ENCODE peak calls at places on chromosomes 12 and 14, in eight cellular contexts. F is breast epithelium, V is MM.1S, G is esophagus muscularis mucosa, L is testis, K is heart left ventricle, E is HepG2, Y is psoas muscle. D is an unnamed sample. For H3K9me3, the result is how much of the 10 kb centered on the place peaks cover.

GRCh38 chr14:57686317-57686716 is 179.6 kb downstream of the SLC35F4 start:
- DNase-seq in K (no peak), L (no peak), E (no peak), V (no peak), G (no peak), F (no peak), Y (no peak), D (no peak)

GRCh38 chr12:108773798-108774788 is 42.8 kb upstream of the CORO1C start:
- DNase-seq in G (peak), L (peak), F (peak), V (no peak), E (peak), K (peak), Y (peak), D (no peak)

GRCh38 chr14:80781968-80782367 is 159.6 kb downstream of the CEP128 start:
- DNase-seq in K (no peak), Y (no peak), F (no peak), V (no peak), G (no peak), L (no peak), E (no peak), D (no peak)

GRCh38 chr14:61525293-61526011 is 169.9 kb upstream of the HIF1A start:
- DNase-seq in V (peak), G (no peak), E (no peak), K (peak), Y (peak), L (peak), F (peak), D (no peak)

GRCh38 chr12:7019043-7019569 is 830 bp upstream of the LPCAT3 start:
- DNase-seq in L (no peak), K (no peak), G (no peak), Y (no peak), F (no peak), E (no peak), V (no peak), D (no peak)

GRCh38 chr12:47636908-47637780 is 68.7 kb downstream of the RPAP3 start:
- DNase-seq in F (no peak), L (peak), G (no peak), E (peak), Y (no peak), K (no peak), V (peak), D (no peak)

GRCh38 chr12:73867147-73867546 is 670.5 kb upstream of the ATXN7L3B start:
- DNase-seq in V (no peak), K (no peak), Y (no peak), F (no peak), E (no peak), G (no peak), L (no peak), D (no peak)

GRCh38 chr12:83074495-83074894 is 387.8 kb downstream of the TMTC2 start:
- DNase-seq in V (no peak), Y (no peak), F (no peak), L (no peak), K (no peak), E (no peak), G (no peak), D (no peak)

GRCh38 chr14:71296184-71296583 is 388.9 kb downstream of the PCNX1 start:
- DNase-seq in K (no peak), L (no peak), V (no peak), G (no peak), F (no peak), E (no peak), Y (no peak), D (no peak)

GRCh38 chr12:95789126-95790024 is 1.2 kb downstream of the NTN4 start:
- DNase-seq in Y (peak), E (no peak), L (peak), G (no peak), F (peak), V (no peak), K (peak), D (no peak)

GRCh38 chr12:110677206-110677911 is 11.6 kb downstream of the HVCN1 start:
- DNase-seq in L (no peak), F (no peak), Y (no peak), G (no peak), V (peak), K (peak), E (no peak), D (no peak)

GRCh38 chr14:20262642-20263128 is 23.6 kb downstream of the OR11H4 start:
- DNase-seq in F (no peak), L (no peak), Y (no peak), K (no peak), G (no peak), V (no peak), E (no peak), D (no peak)

GRCh38 chr14:63901434-63902085 is 48.8 kb downstream of the SYNE2 start:
- DNase-seq in Y (no peak), L (no peak), F (no peak), G (no peak), V (no peak), E (no peak), K (no peak), D (no peak)

GRCh38 chr14:45201908-45202307 is 51.1 kb downstream of the MIS18BP1 start:
- DNase-seq in Y (no peak), K (no peak), V (peak), G (no peak), E (peak), F (no peak), L (peak), D (no peak)

GRCh38 chr14:95297832-95298231 is 21.9 kb downstream of the CLMN start:
- DNase-seq in G (no peak), K (no peak), Y (no peak), F (no peak), E (no peak), L (no peak), V (no peak), D (no peak)

GRCh38 chr12:63930971-63931370 is 86.5 kb downstream of the SRGAP1 start:
- DNase-seq in Y (no peak), V (no peak), K (no peak), G (no peak), F (no peak), L (no peak), E (no peak), D (no peak)

GRCh38 chr12:49014547-49014946 is 4.0 kb downstream of the PRKAG1 start:
- DNase-seq in K (no peak), F (no peak), V (no peak), E (no peak), G (no peak), L (no peak), Y (no peak), D (no peak)

GRCh38 chr12:32033411-32033810 is 73.2 kb upstream of the BICD1 start:
- DNase-seq in E (no peak), F (no peak), K (no peak), G (no peak), Y (no peak), V (no peak), L (no peak), D (no peak)

GRCh38 chr14:61342486-61342885 is 21.1 kb downstream of the PRKCH start:
- DNase-seq in G (no peak), K (no peak), V (no peak), Y (no peak), E (no peak), L (no peak), F (peak), D (peak)

GRCh38 chr12:89344043-89344861 is 8.0 kb downstream of the DUSP6 start:
- DNase-seq in L (no peak), E (peak), K (no peak), F (no peak), Y (no peak), G (no peak), V (no peak), D (no peak)

GRCh38 chr12:95218852-95219171 is 1.2 kb downstream of the VEZT start:
- DNase-seq in E (no peak), F (peak), K (no peak), Y (no peak), L (peak), V (peak), G (no peak), D (peak)

GRCh38 chr14:92945544-92945943 is 22.6 kb downstream of the CHGA start:
- DNase-seq in L (no peak), F (no peak), E (no peak), K (no peak), Y (peak), V (no peak), G (no peak), D (no peak)

GRCh38 chr12:94258593-94258992 is 110.2 kb downstream of the PLXNC1 start:
- DNase-seq in V (peak), E (no peak), F (no peak), L (no peak), Y (no peak), K (no peak), G (no peak), D (no peak)

GRCh38 chr14:32252030-32252670 is 49.1 kb upstream of the RNU6-8 start:
- DNase-seq in Y (no peak), F (peak), K (peak), V (peak), E (peak), G (peak), L (peak), D (no peak)

GRCh38 chr14:39673141-39674133 is 241.2 kb upstream of the FBXO33 start:
- DNase-seq in L (no peak), G (no peak), F (no peak), K (no peak), V (no peak), Y (no peak), E (no peak), D (no peak)

GRCh38 chr12:112112423-112113132 is 4.0 kb upstream of the NAA25 start:
- DNase-seq in V (no peak), F (peak), Y (no peak), G (no peak), K (no peak), E (no peak), L (no peak), D (no peak)

GRCh38 chr12:131711551-131712205 is 788 bp downstream of the SFSWAP start:
- DNase-seq in V (no peak), G (no peak), Y (no peak), K (no peak), E (no peak), L (no peak), F (no peak), D (no peak)

GRCh38 chr12:119911147-119911546 is 34.0 kb upstream of the CIT start:
- DNase-seq in F (no peak), V (no peak), G (no peak), K (no peak), E (no peak), L (no peak), Y (no peak), D (no peak)

GRCh38 chr12:84375472-84375871 is 537.1 kb downstream of the SLC6A15 start:
- DNase-seq in E (no peak), K (no peak), G (no peak), V (no peak), F (no peak), Y (no peak), L (no peak), D (no peak)

GRCh38 chr12:5262450-5262849 is 169.5 kb upstream of the NTF3 start:
- DNase-seq in E (no peak), L (no peak), F (no peak), G (no peak), V (no peak), K (no peak), Y (no peak), D (no peak)

GRCh38 chr12:47614521-47614920 is 91.3 kb downstream of the RPAP3 start:
- DNase-seq in K (no peak), V (no peak), E (no peak), G (no peak), L (no peak), Y (no peak), F (no peak), D (no peak)

GRCh38 chr12:126389215-126389841 is 1324.1 kb downstream of the AACS start:
- DNase-seq in Y (no peak), K (no peak), L (no peak), F (no peak), V (no peak), E (no peak), G (no peak), D (no peak)

GRCh38 chr14:89493406-89493805 is 76.4 kb upstream of the FOXN3 start:
- DNase-seq in Y (no peak), F (no peak), G (no peak), L (no peak), K (no peak), E (peak), V (no peak), D (no peak)

GRCh38 chr14:85625925-85626585 is 96.1 kb downstream of the FLRT2 start:
- DNase-seq in V (no peak), L (no peak), F (no peak), Y (no peak), K (no peak), E (no peak), G (no peak), D (no peak)

GRCh38 chr14:61568572-61569011 is 126.7 kb upstream of the HIF1A start:
- DNase-seq in K (peak), G (no peak), Y (no peak), E (no peak), L (no peak), V (peak), F (no peak), D (peak)

GRCh38 chr14:105880616-105881015 is 354.2 kb downstream of the TMEM121 start:
- DNase-seq in E (no peak), F (no peak), L (no peak), K (no peak), Y (no peak), G (no peak), V (no peak), D (peak)
- H3K9me3 ChIP-seq in E (under half), F (under half), L (under half), K (under half), Y (under half), G (under half), V (under half), D (under half)

GRCh38 chr12:34299802-34300193 is 277.5 kb downstream of the ALG10 start:
- DNase-seq in E (no peak), K (peak), L (no peak), Y (peak), G (no peak), V (no peak), F (no peak), D (no peak)
- H3K9me3 ChIP-seq in E (under half), K (under half), L (under half), Y (under half), G (under half), V (under half), F (half or more), D (under half)

GRCh38 chr12:14607561-14607960 is 39.9 kb upstream of the PLBD1 start:
- DNase-seq in V (no peak), F (no peak), L (no peak), Y (no peak), E (no peak), G (no peak), K (no peak), D (no peak)
- H3K9me3 ChIP-seq in V (under half), F (under half), L (under half), Y (under half), E (half or more), G (under half), K (under half), D (under half)

DNA sequence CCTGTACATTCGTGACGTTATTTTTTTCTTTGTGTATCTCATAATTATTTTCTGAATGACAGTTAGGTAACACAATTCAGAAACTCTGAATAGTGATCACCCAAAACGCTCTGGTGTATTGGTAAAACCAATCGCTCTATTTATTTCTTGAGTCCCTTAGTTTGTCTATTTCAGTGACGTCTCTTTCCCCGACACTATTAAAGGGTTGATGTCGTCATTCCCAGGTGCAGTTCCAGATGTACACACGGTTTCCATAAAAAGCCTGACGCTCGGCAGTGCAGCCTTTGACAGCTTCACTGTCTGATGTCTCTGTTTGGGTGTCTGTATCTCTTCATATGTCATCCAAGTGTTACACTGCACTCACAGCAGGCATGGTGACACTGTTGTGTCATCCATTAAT is 701.4 kb downstream of the TMEM121 start:
- DNase-seq in G (no peak), V (no peak), L (no peak), Y (no peak), F (no peak), E (no peak), K (no peak), D (no peak)
- H3K9me3 ChIP-seq in G (under half), V (under half), L (under half), Y (under half), F (under half), E (under half), K (under half), D (under half)

D was measured in T-helper 17 cell.